ENCODE peak calls at places on chromosomes 12 and 14, in four cellular contexts. D, R, E and N are unnamed samples.

GRCh38 chr12:111093428-111094142 is 173.2 kb upstream of the MYL2 start:
- DNase-seq in R (no peak), E (peak; percentile 60), D (no peak), N (no peak)

GRCh38 chr14:45664668-45665356 is 411.8 kb upstream of the MIS18BP1 start:
- DNase-seq in E (no peak), R (no peak), D (peak; percentile 73), N (no peak)

GRCh38 chr12:48601013-48601756 is 31.3 kb upstream of the LALBA start:
- DNase-seq in E (no peak), R (no peak), D (peak; percentile 92), N (no peak)

GRCh38 chr14:99628832-99629618 is 15.9 kb upstream of the HHIPL1 start:
- DNase-seq in R (peak; percentile 78), E (peak; percentile 42), D (peak; percentile 89), N (no peak)

GRCh38 chr14:81351205-81351604 is 48.9 kb downstream of the STON2 start:
- DNase-seq in E (no peak), R (no peak), D (no peak), N (no peak)

GRCh38 chr12:15712823-15713663 is 76.1 kb downstream of the EPS8 start:
- DNase-seq in R (no peak), D (no peak), E (no peak), N (no peak)

GRCh38 chr12:117832459-117833457 is 136.0 kb downstream of the KSR2 start:
- DNase-seq in E (no peak), R (no peak), D (no peak), N (no peak)

GRCh38 chr12:64633186-64633939 is 23.1 kb downstream of the RASSF3 start:
- DNase-seq in E (no peak), D (no peak), R (no peak), N (no peak)

GRCh38 chr14:99790978-99791376 is 2.2 kb upstream of the EML1 start:
- DNase-seq in R (no peak), D (no peak), E (no peak), N (no peak)

GRCh38 chr12:80504389-80505153 is 60.5 kb downstream of the PTPRQ start:
- DNase-seq in E (peak; percentile 18), R (no peak), D (no peak), N (no peak)

GRCh38 chr12:19042196-19042595 is 87.3 kb upstream of the PLEKHA5 start:
- DNase-seq in E (no peak), R (no peak), D (no peak), N (no peak)

GRCh38 chr12:109186993-109187653 is 70.7 kb downstream of the ACACB start:
- DNase-seq in D (no peak), R (no peak), E (no peak), N (no peak)

GRCh38 chr14:36515896-36516718 is 3.9 kb downstream of the NKX2-1 start:
- DNase-seq in D (no peak), R (no peak), E (no peak), N (no peak)

GRCh38 chr14:42224053-42224888 is 617.6 kb downstream of the LRFN5 start:
- DNase-seq in D (peak; percentile 61), R (peak; percentile 40), E (no peak), N (peak; percentile 9)

GRCh38 chr14:75562048-75562447 is 16.4 kb upstream of the FLVCR2 start:
- DNase-seq in E (no peak), D (no peak), R (no peak), N (no peak)

GRCh38 chr12:14952295-14952995 is 9.0 kb downstream of the ARHGDIB start:
- DNase-seq in R (no peak), D (no peak), E (peak; percentile 84), N (no peak)

GRCh38 chr12:11944321-11944720 is 126.4 kb upstream of the BCL2L14 start:
- DNase-seq in R (no peak), D (no peak), E (no peak), N (no peak)

GRCh38 chr12:109097435-109098141 is at the start of gene UNG:
- DNase-seq in E (peak; percentile 97), R (peak; percentile 97), D (peak; percentile 97), N (peak; percentile 89)

GRCh38 chr12:24488906-24489619 is 459.8 kb downstream of the BCAT1 start:
- DNase-seq in D (no peak), R (no peak), E (no peak), N (no peak)

GRCh38 chr12:26940820-26941219 is 2.5 kb downstream of the FGFR1OP2 start:
- DNase-seq in R (no peak), D (no peak), E (peak; percentile 37), N (no peak)

GRCh38 chr12:127083028-127083949 is 1183.7 kb upstream of the TMEM132C start:
- DNase-seq in R (no peak), E (peak; percentile 85), D (no peak), N (no peak)

GRCh38 chr12:94289551-94290312 is 141.4 kb downstream of the PLXNC1 start:
- DNase-seq in D (no peak), R (peak; percentile 59), E (no peak), N (no peak)

GRCh38 chr12:113420996-113421595 is 1.1 kb upstream of the SDSL start:
- DNase-seq in D (no peak), E (no peak), R (no peak), N (no peak)

GRCh38 chr14:94009767-94010166 is 12.7 kb downstream of the CCDC197 start:
- DNase-seq in R (no peak), D (no peak), E (peak; percentile 86), N (no peak)

GRCh38 chr12:481422-481821 is 21.7 kb downstream of the B4GALNT3 start:
- DNase-seq in R (peak; percentile 69), D (peak; percentile 24), E (no peak), N (peak; percentile 60)

GRCh38 chr12:11677024-11677423 is 27.6 kb downstream of the ETV6 start:
- DNase-seq in R (no peak), E (no peak), D (no peak), N (no peak)

GRCh38 chr12:55743131-55743921 is 404 bp downstream of the GDF11 start:
- DNase-seq in R (peak; percentile 64), D (peak; percentile 81), E (peak; percentile 64), N (no peak)

GRCh38 chr14:55530464-55530863 is 49.5 kb upstream of the KTN1 start:
- DNase-seq in R (no peak), E (no peak), D (no peak), N (no peak)

GRCh38 chr14:95667251-95667693 is 19.0 kb upstream of the TCL1B start:
- DNase-seq in E (no peak), D (no peak), R (no peak), N (no peak)

GRCh38 chr12:42372154-42372791 is 46.3 kb downstream of the PPHLN1 start:
- DNase-seq in R (no peak), E (peak; percentile 79), D (no peak), N (no peak)

GRCh38 chr14:50670196-50670875 is 2.2 kb upstream of the SAV1 start:
- DNase-seq in D (peak; percentile 55), R (no peak), E (no peak), N (no peak)

GRCh38 chr12:111100003-111100402 is 179.6 kb upstream of the MYL2 start:
- DNase-seq in E (no peak), D (no peak), R (no peak), N (no peak)

GRCh38 chr12:126807312-126807711 is 1459.7 kb upstream of the TMEM132C start:
- DNase-seq in D (no peak), E (no peak), R (no peak), N (no peak)

GRCh38 chr12:6230321-6231110 is 30.3 kb downstream of the CD9 start:
- DNase-seq in D (no peak), R (peak; percentile 50), E (no peak), N (no peak)

GRCh38 chr12:6231359-6232268 is 31.4 kb downstream of the CD9 start:
- DNase-seq in D (no peak), E (no peak), R (no peak), N (no peak)

GRCh38 chr12:6228535-6229223 is 28.5 kb downstream of the CD9 start:
- DNase-seq in E (no peak), R (no peak), D (no peak), N (no peak)

GRCh38 chr12:6229224-6229748 is 29.1 kb downstream of the CD9 start:
- DNase-seq in D (no peak), R (peak; percentile 31), E (no peak), N (no peak)

DNA sequence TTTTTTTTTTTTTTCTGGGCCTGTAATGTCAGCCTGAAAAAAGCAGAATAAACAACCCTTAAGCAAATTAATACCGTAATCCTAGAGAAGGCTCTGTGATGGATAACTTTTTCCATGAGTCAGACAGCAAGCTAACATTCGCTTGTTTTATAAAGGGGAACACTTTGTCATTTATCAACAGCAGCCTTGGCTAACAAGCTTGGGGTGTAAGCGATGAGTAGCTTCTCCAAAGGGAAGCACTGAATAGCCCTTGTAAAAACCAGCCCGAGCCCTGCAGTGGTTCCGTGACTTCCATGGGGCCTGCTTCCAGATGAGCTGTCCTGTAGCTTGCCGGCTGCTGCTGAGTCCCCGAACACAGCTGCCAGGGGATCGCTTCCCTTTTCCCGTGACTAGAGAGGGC is 29.6 kb downstream of the CD9 start:
- DNase-seq in D (no peak), R (peak; percentile 74), E (no peak), N (peak; percentile 58)
- H3K4me1 ChIP-seq in D (no peaks in the 10 kb centered on the region), R (peaks cover 46% of the 10 kb centered on the region), E (peaks cover 14% of the 10 kb centered on the region), N (peaks cover 81% of the 10 kb centered on the region)

DNA sequence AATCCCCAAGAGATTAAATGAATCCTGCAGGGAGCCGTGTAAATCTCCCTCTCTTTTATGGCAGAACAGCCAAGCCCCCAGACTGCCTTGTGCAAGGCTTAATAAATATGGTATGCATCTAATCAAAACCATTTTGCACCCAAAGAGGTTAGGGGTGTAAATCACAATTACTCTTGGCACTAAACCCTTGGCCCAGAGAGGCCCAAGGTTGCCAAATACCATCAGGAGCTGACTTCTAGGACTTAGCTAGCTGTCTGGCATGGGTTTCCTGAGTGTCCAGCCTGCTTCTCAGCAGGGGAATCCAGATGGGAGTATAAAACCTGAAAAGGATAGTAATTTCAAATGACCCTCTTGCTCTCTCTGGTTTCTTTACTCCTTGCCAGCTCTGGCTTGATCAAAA is 610.4 kb downstream of the MED13L start:
- DNase-seq in R (no peak), D (no peak), E (no peak), N (no peak)
- H3K27ac ChIP-seq in R (no peak overlapping the region), D (no peak overlapping the region), E (no peak overlapping the region), N (no peak overlapping the region)

DNA sequence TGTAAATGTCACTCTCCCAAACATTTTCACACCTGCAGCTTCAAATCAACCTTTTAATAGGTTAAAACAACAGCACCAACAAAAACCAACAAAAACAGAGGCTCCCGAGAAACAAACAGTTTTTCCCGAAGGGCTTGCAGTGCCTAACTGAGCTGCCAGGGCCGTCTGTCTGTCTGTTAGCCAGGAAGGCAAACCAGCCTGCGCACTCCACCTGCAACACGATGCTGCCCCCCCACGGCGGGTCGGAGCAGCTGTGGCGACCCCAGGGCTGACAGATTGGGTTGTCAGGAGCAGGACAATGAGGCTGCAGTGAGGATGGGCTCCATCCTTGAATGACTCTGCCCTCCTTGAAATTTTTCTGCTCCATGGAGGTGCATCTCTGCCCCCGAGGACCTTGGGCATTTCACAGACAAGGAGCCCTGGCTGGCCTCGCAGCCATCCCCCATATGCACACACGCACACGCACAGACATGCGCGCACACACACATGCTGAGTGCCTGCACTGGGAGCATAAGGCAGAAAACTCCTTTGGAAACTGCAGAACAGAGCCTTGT is 2.6 kb downstream of the RTL1 start:
- DNase-seq in R (no peak), E (no peak), D (peak; percentile 76), N (no peak)
- TF ChIP-seq CTCF in R (peak; percentile 10), E (no peak), D (peak; percentile 62), N (no peak)

DNA sequence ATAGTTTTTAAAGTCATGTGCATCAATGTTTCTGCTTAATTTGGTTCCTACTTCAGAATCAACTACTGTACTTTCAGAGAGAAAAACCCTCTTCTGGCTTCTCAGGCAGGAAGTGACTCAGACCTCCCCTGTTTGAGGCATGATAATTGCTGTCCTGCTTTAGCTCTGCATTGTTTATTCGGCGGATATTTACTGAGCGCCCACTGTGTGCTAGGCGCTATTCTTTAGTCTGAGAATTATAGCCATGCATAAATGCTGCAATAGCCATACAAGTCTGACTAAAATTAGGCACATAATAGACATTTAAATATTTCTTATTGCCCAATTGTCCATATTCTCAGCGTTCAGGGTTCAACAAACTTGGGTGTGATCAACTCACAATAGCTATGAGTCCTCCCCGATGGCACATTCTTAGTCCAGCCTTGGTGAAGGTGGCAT is 6.1 kb upstream of the AMIGO2 start:
- DNase-seq in D (peak; percentile 51), R (no peak), E (peak; percentile 35), N (no peak)
- H3K4me1 ChIP-seq in D (no peaks in the 10 kb centered on the region), R (no peaks in the 10 kb centered on the region), E (peaks cover 8% of the 10 kb centered on the region), N (peaks cover 82% of the 10 kb centered on the region)